ENCODE peak calls at places on chromosomes 16 and 17, in six cellular contexts. H, X, Y, W, D and B are unnamed samples.

GRCh38 chr17:79988163-79988971 is 47.3 kb downstream of the TBC1D16 start:
- DNase-seq in H (no peak), X (peak), Y (peak), W (peak), D (no peak), B (peak)

GRCh38 chr16:19771040-19771439 is 53.0 kb downstream of the IQCK start:
- DNase-seq in H (no peak), X (no peak), Y (no peak), W (no peak), D (no peak), B (no peak)

GRCh38 chr16:89924298-89924924 is 1.3 kb downstream of the TUBB3 start:
- DNase-seq in H (peak), X (peak), Y (peak), W (peak), D (peak), B (peak)

GRCh38 chr17:21007646-21008045 is 35.2 kb downstream of the USP22 start:
- DNase-seq in H (no peak), X (no peak), Y (no peak), W (no peak), D (no peak), B (no peak)

GRCh38 chr17:42833771-42834422 is 700 bp downstream of the PSME3 start:
- DNase-seq in H (no peak), X (no peak), Y (no peak), W (no peak), D (peak), B (no peak)

GRCh38 chr17:27628376-27628775 is 2.6 kb upstream of the LGALS9 start:
- DNase-seq in H (no peak), X (no peak), Y (no peak), W (no peak), D (no peak), B (no peak)

GRCh38 chr16:5025171-5025632 is 8.5 kb downstream of the NAGPA start:
- DNase-seq in H (peak), X (peak), Y (peak), W (no peak), D (peak), B (no peak)

GRCh38 chr17:40522961-40523310 is 21.5 kb upstream of the TNS4 start:
- DNase-seq in H (no peak), X (no peak), Y (no peak), W (no peak), D (no peak), B (no peak)

GRCh38 chr16:27556471-27556870 is 6.5 kb downstream of the KATNIP start:
- DNase-seq in H (no peak), X (no peak), Y (no peak), W (no peak), D (no peak), B (no peak)

GRCh38 chr16:27561216-27561615 is 11.3 kb downstream of the KATNIP start:
- DNase-seq in H (no peak), X (no peak), Y (no peak), W (no peak), D (no peak), B (no peak)

GRCh38 chr16:27564226-27564625 is 14.3 kb downstream of the KATNIP start:
- DNase-seq in H (no peak), X (no peak), Y (no peak), W (no peak), D (no peak), B (no peak)

GRCh38 chr16:27558434-27558833 is 8.5 kb downstream of the KATNIP start:
- DNase-seq in H (no peak), X (no peak), Y (no peak), W (no peak), D (no peak), B (no peak)
- H3K4me3 ChIP-seq in H (no peak), X (no peak), Y (no peak), W (no peak), D (no peak), B (no peak)

DNA sequence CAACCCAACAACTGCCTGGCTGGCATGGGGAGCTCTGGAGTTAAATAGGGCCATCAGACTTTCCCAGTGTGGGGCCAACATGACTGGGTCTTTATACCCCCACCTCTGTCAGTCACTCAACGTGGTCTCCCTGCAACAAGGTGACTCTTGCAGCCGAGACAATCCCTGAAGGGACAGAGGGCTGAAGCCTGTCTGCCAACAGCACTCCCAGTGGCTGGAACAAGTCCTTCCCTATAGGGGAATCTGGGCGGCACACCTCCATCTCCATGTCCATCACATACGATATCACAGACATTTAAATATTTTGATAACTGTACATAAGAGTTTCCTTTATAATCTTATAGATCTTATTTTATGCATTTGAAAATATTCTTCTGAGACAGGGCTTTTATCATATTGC is 4.8 kb upstream of the MAPT start:
- DNase-seq in H (no peak), X (no peak), Y (no peak), W (no peak), D (peak), B (no peak)
- TF ChIP-seq CTCF in H (no peak), X (peak), Y (no peak), W (no peak), D (peak), B (no peak)

GRCh38 chr17:41779954-41780353 is 6.6 kb downstream of the JUP start:
- DNase-seq in H (no peak), X (no peak), Y (no peak), W (no peak), D (no peak), B (no peak)

GRCh38 chr17:41773731-41774193 is 12.7 kb downstream of the JUP start:
- DNase-seq in H (peak), X (peak), Y (no peak), W (peak), D (no peak), B (no peak)

GRCh38 chr17:41777579-41778188 is 8.8 kb downstream of the JUP start:
- DNase-seq in H (no peak), X (peak), Y (peak), W (peak), D (peak), B (peak)

GRCh38 chr17:41775394-41776226 is 10.9 kb downstream of the JUP start:
- DNase-seq in H (no peak), X (no peak), Y (no peak), W (no peak), D (no peak), B (no peak)

GRCh38 chr17:41777157-41777578 is 9.3 kb downstream of the JUP start:
- DNase-seq in H (peak), X (peak), Y (no peak), W (no peak), D (no peak), B (no peak)
- H3K4me3 ChIP-seq in H (no peak), X (no peak), Y (no peak), W (no peak), D (no peak), B (no peak)

GRCh38 chr17:16407911-16408588 is 7.3 kb upstream of the TRPV2 start:
- DNase-seq in H (peak), X (peak), Y (peak), W (peak), D (peak), B (peak)

DNA sequence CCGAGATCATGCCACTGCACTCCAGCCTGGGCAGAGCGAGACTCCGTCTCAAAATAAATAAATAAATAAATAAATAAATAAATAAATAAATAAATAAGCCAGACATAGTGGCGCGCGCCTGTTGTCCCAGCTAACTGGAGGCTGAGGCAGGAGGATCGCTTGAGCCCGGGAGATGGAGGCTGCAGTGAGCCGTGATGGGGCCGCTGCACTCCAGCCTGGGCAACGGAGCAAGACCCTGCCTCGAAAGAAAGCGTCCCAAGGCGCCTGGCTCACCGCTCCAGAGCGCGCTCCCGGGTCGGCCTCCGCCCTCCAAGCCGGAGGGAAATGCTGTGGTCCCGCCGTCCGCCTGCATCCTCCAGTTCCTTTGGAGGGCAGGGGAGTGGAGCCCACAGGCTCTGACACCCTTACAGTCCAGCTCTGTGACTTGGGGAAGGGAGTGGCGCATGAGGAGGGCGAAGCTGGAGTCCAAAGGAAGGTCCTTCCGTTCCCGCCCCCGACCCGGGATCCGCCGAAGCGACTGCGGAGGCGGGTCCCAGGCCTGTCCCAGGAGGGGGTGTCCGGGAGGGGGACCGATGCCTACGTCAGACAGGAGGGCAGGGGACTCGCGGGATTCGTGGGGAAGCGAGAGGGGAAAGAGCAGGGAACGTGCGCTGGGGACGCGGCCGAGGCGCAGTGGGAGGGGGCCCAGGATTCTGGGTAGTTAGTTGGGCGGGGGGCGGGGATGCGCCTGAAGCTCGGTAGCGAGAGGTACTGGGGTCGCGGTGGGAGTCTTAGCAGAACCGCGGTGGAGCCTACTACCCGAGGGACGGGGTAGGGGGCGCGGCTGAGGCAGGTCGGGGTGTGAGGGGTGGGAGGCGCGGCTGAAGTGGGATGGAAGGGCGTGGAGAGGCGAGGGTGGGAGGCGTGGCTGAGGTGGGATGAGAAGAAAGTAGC is 8.4 kb upstream of the TRPV2 start:
- DNase-seq in H (peak), X (no peak), Y (peak), W (no peak), D (no peak), B (peak)
- TF ChIP-seq CTCF in H (no peak), X (no peak), Y (no peak), W (no peak), D (no peak), B (no peak)

DNA sequence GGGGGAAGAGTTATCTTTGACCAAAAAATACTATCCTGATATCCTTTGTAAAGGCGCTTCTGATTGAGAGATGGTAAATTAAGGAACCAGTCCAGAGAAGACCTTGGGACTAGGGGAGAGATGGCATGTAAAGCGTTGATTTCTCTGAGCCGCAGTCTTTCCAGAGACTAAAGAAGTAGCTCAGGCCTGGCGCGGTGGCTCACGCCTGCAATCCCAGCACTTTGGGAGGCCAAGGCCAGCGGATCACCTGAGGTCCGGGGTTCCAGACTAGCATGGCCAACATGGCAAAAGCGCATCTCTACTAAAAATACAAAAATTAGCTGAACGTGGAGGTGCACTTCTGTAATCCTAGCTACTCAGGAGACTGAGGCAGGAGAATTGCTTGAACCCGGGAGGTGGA is 625 bp upstream of the CENPT start:
- DNase-seq in H (no peak), X (no peak), Y (no peak), W (no peak), D (no peak), B (no peak)
- H3K4me3 ChIP-seq in H (peak), X (peak), Y (peak), W (peak), D (peak), B (peak)

GRCh38 chr16:87534030-87534653 is 41.3 kb upstream of the ZCCHC14 start:
- DNase-seq in H (no peak), X (no peak), Y (no peak), W (no peak), D (no peak), B (no peak)

GRCh38 chr16:87531418-87531817 is 38.6 kb upstream of the ZCCHC14 start:
- DNase-seq in H (no peak), X (no peak), Y (no peak), W (no peak), D (no peak), B (no peak)

GRCh38 chr16:87535457-87535854 is 42.6 kb upstream of the ZCCHC14 start:
- DNase-seq in H (no peak), X (no peak), Y (no peak), W (no peak), D (no peak), B (no peak)

GRCh38 chr16:87534751-87535150 is 41.9 kb upstream of the ZCCHC14 start:
- DNase-seq in H (no peak), X (no peak), Y (no peak), W (no peak), D (no peak), B (no peak)

DNA sequence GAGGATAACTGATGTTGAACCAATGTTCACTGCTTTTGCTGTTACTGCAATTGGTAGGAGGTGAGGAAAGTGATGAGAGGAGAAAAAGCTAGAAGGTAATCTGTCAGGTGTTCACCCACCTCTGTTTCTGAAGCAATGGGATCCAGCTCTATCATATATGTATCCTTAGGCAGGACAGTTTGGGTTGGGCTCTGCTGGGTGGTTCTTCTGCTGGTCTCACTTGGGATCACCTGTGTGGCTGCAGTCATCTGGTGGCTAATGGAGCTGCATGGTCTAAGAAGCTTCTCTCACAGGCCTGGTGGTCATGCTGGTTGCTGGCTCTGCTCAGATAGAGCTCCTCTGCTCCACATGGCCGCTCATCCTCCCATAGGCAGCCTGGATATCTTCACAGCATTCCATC is 40.2 kb upstream of the ZCCHC14 start:
- DNase-seq in H (no peak), X (no peak), Y (no peak), W (no peak), D (no peak), B (no peak)
- TF ChIP-seq CTCF in H (no peak), X (no peak), Y (no peak), W (no peak), D (no peak), B (no peak)